ENCODE peak calls at places on chromosomes 4 and X, in seven cellular contexts. Z, R, P, I, G, U and H are unnamed samples.

GRCh38 chr4:174699654-174700053 is 129.4 kb downstream of the GLRA3 start:
- DNase-seq in Z (no peak), R (no peak), P (no peak), I (no peak), G (no peak), U (no peak), H (no peak)

GRCh38 chr4:138103597-138104461 is 138.3 kb downstream of the SLC7A11 start:
- DNase-seq in Z (no peak), R (no peak), P (no peak), I (no peak), G (no peak), U (no peak), H (no peak)

GRCh38 chr4:151604238-151604637 is 156.6 kb downstream of the GATB start:
- DNase-seq in Z (no peak), R (no peak), P (no peak), I (peak), G (no peak), U (no peak), H (no peak)

GRCh38 chr4:109609431-109609830 is 49.4 kb downstream of the MCUB start:
- DNase-seq in Z (no peak), R (no peak), P (no peak), I (no peak), G (no peak), U (no peak), H (no peak)

GRCh38 chrX:140701480-140701879 is 8.1 kb upstream of the LINC00632 start:
- DNase-seq in Z (no peak), R (no peak), P (no peak), I (peak), G (no peak), U (peak), H (peak)

GRCh38 chr4:179755322-179755721 is 2313.1 kb upstream of the AGA start:
- DNase-seq in Z (no peak), R (no peak), P (no peak), I (no peak), G (no peak), U (no peak), H (no peak)

GRCh38 chr4:176794151-176794550 is 1.4 kb upstream of the VEGFC start:
- DNase-seq in Z (no peak), R (no peak), P (no peak), I (peak), G (peak), U (peak), H (no peak)

GRCh38 chrX:84187501-84188319 is at the start of gene RPS6KA6:
- DNase-seq in Z (no peak), R (no peak), P (no peak), I (peak), G (no peak), U (no peak), H (peak)